ENCODE peak calls at places on chromosomes 6 and 20, in six cellular contexts. B, Z, A, X, N and E are unnamed samples.

GRCh38 chr6:33730611-33731010 is 16.1 kb downstream of the IP6K3 start:
- DNase-seq in B (no peak), Z (no peak), A (no peak), X (no peak), N (no peak), E (no peak)

GRCh38 chr6:157823001-157823522 is at the start of gene SNX9:
- DNase-seq in B (peak), Z (peak), A (peak), X (peak), N (peak), E (peak)

GRCh38 chr6:11236351-11236750 is 3.9 kb upstream of the NEDD9 start:
- DNase-seq in B (no peak), Z (no peak), A (no peak), X (no peak), N (no peak), E (peak)

GRCh38 chr6:25136879-25137278 is 142.3 kb upstream of the CARMIL1 start:
- DNase-seq in B (no peak), Z (no peak), A (no peak), X (no peak), N (peak), E (no peak)

GRCh38 chr6:167094820-167095637 is 27.9 kb upstream of the CCR6 start:
- DNase-seq in B (no peak), Z (no peak), A (no peak), X (no peak), N (no peak), E (peak)

GRCh38 chr6:31888281-31889258 is 8.9 kb downstream of the EHMT2 start:
- DNase-seq in B (no peak), Z (peak), A (no peak), X (no peak), N (no peak), E (peak)

GRCh38 chr6:106520711-106521367 is 108.5 kb downstream of the RTN4IP1 start:
- DNase-seq in B (no peak), Z (no peak), A (no peak), X (no peak), N (no peak), E (peak)

GRCh38 chr20:53827996-53828672 is 234.5 kb upstream of the ZNF217 start:
- DNase-seq in B (peak), Z (peak), A (no peak), X (no peak), N (peak), E (no peak)

GRCh38 chr6:4872841-4873240 is 96.6 kb downstream of the CDYL start:
- DNase-seq in B (no peak), Z (no peak), A (no peak), X (no peak), N (no peak), E (no peak)

GRCh38 chr20:18815194-18815942 is 1.8 kb downstream of the SCP2D1 start:
- DNase-seq in B (no peak), Z (no peak), A (no peak), X (no peak), N (no peak), E (no peak)

GRCh38 chr6:90131614-90132423 is 164.8 kb downstream of the BACH2 start:
- DNase-seq in B (no peak), Z (no peak), A (peak), X (no peak), N (peak), E (no peak)

GRCh38 chr20:2365091-2365490 is 15.6 kb upstream of the TGM6 start:
- DNase-seq in B (no peak), Z (no peak), A (no peak), X (no peak), N (no peak), E (no peak)

GRCh38 chr6:55276745-55277627 is 50.3 kb upstream of the GFRAL start:
- DNase-seq in B (peak), Z (peak), A (no peak), X (peak), N (peak), E (peak)

GRCh38 chr6:35140991-35141720 is at the start of gene TCP11:
- DNase-seq in B (no peak), Z (no peak), A (no peak), X (peak), N (no peak), E (peak)

GRCh38 chr20:43916073-43916874 is 1.6 kb downstream of the TOX2 start:
- DNase-seq in B (no peak), Z (no peak), A (no peak), X (no peak), N (no peak), E (no peak)

GRCh38 chr6:132401941-132402275 is 633 bp upstream of the MOXD1 start:
- DNase-seq in B (no peak), Z (no peak), A (no peak), X (peak), N (no peak), E (no peak)

GRCh38 chr6:916160-916559 is 223.2 kb upstream of the EXOC2 start:
- DNase-seq in B (no peak), Z (no peak), A (no peak), X (no peak), N (no peak), E (no peak)

GRCh38 chr20:16806886-16807285 is 58.7 kb downstream of the OTOR start:
- DNase-seq in B (no peak), Z (no peak), A (no peak), X (no peak), N (no peak), E (no peak)

GRCh38 chr20:38198238-38198861 is 33.3 kb upstream of the TGM2 start:
- DNase-seq in B (peak), Z (peak), A (no peak), X (no peak), N (no peak), E (peak)

GRCh38 chr6:98894810-98895209 is 52.9 kb downstream of the FBXL4 start:
- DNase-seq in B (no peak), Z (no peak), A (no peak), X (no peak), N (no peak), E (no peak)

GRCh38 chr6:72524011-72524645 is 97.7 kb upstream of the KCNQ5 start:
- DNase-seq in B (peak), Z (no peak), A (no peak), X (no peak), N (no peak), E (no peak)

GRCh38 chr20:47051936-47052566 is 157.4 kb downstream of the EYA2 start:
- DNase-seq in B (no peak), Z (no peak), A (no peak), X (no peak), N (no peak), E (no peak)

GRCh38 chr6:169250660-169251059 is 3.0 kb downstream of the THBS2 start:
- DNase-seq in B (peak), Z (peak), A (peak), X (peak), N (peak), E (no peak)